ENCODE peak calls at places on chromosomes 4 and X, in eight cellular contexts. O is LNCaP clone FGC; V is endothelial cell; B is Caki2; A is stimulated activated CD4-positive, alpha-beta T cell treated with anti-CD3 and anti-CD28 coated beads, Interleukin-4, amount 100 ng/mL, for 4 hours; K is activated naive CD4-positive, alpha-beta T cell treated with Interleukin-2 at 50 U/mL for 16 hours; J is heart left ventricle; R is activated CD4-positive, alpha-beta T cell treated with anti-CD3 and anti-CD28 coated beads, Interleukin-2, amount 10 ng/mL, durations not matched to agents 7 days and 5 days. U is an unnamed sample.

GRCh38 chr4:112859456-112860184 is 189.8 kb upstream of the ANK2 start:
- DNase-seq in O (no peak), V (no peak), B (no peak), A (no peak), K (no peak), J (no peak), R (no peak), U (no peak)

GRCh38 chr4:8192748-8193738 is 6.0 kb upstream of the SH3TC1 start:
- DNase-seq in O (no peak), V (no peak), B (peak; percentile 76), A (no peak), K (no peak), J (peak; percentile 67), R (peak; percentile 45), U (peak; percentile 46)

GRCh38 chr4:176339936-176340761 is 20.4 kb downstream of the SPCS3 start:
- DNase-seq in O (no peak), V (no peak), B (peak; percentile 59), A (no peak), K (no peak), J (no peak), R (no peak), U (no peak)

GRCh38 chr4:150302553-150302952 is 224.3 kb downstream of the DCLK2 start:
- DNase-seq in O (no peak), V (no peak), B (peak; percentile 73), A (peak; percentile 5), K (peak; percentile 30), J (no peak), R (no peak), U (no peak)

GRCh38 chrX:8737883-8738282 is 5.9 kb upstream of the ANOS1 start:
- DNase-seq in O (no peak), V (no peak), B (no peak), A (no peak), K (no peak), J (no peak), R (no peak), U (no peak)

GRCh38 chr4:116839826-116840225 is 245.6 kb downstream of the TRAM1L1 start:
- DNase-seq in O (no peak), V (no peak), B (no peak), A (no peak), K (no peak), J (peak; percentile 24), R (no peak), U (no peak)

GRCh38 chrX:48083212-48083611 is 11.8 kb upstream of the ZNF630 start:
- DNase-seq in O (no peak), V (peak; percentile 41), B (peak; percentile 36), A (peak; percentile 18), K (peak; percentile 45), J (no peak), R (peak; percentile 51), U (peak; percentile 39)

GRCh38 chr4:155967098-155967497 is 13.4 kb upstream of the CTSO start:
- DNase-seq in O (no peak), V (no peak), B (no peak), A (no peak), K (no peak), J (no peak), R (no peak), U (no peak)

GRCh38 chr4:1206299-1207156 is 34.1 kb upstream of the SPON2 start:
- DNase-seq in O (no peak), V (no peak), B (no peak), A (no peak), K (no peak), J (peak; percentile 25), R (no peak), U (peak; percentile 12)

GRCh38 chrX:105460366-105460765 is 239.9 kb upstream of the TEX13A start:
- DNase-seq in O (no peak), V (no peak), B (no peak), A (no peak), K (no peak), J (no peak), R (no peak), U (no peak)

GRCh38 chrX:10929747-10930146 is 181.4 kb upstream of the HCCS start:
- DNase-seq in O (no peak), V (no peak), B (no peak), A (no peak), K (no peak), J (no peak), R (no peak), U (no peak)

GRCh38 chr4:52979821-52980590 is 117.9 kb downstream of the RASL11B start:
- DNase-seq in O (no peak), V (no peak), B (no peak), A (no peak), K (no peak), J (no peak), R (no peak), U (no peak)

GRCh38 chr4:173505924-173506779 is 23.9 kb downstream of the HAND2 start:
- DNase-seq in O (peak; percentile 17), V (peak; percentile 77), B (no peak), A (no peak), K (peak; percentile 33), J (peak; percentile 75), R (peak; percentile 58), U (peak; percentile 82)

GRCh38 chr4:169640261-169640880 is 20.0 kb downstream of the CLCN3 start:
- DNase-seq in O (no peak), V (no peak), B (no peak), A (no peak), K (no peak), J (no peak), R (no peak), U (no peak)

GRCh38 chr4:33104190-33104773 is 2384.1 kb downstream of the PCDH7 start:
- DNase-seq in O (no peak), V (no peak), B (no peak), A (no peak), K (no peak), J (no peak), R (no peak), U (no peak)

GRCh38 chrX:136523770-136524169 is 8.2 kb upstream of the VGLL1 start:
- DNase-seq in O (no peak), V (no peak), B (no peak), A (no peak), K (no peak), J (no peak), R (no peak), U (no peak)

GRCh38 chrX:69162466-69162865 is 2.8 kb downstream of the PJA1 start:
- DNase-seq in O (no peak), V (no peak), B (no peak), A (no peak), K (no peak), J (no peak), R (peak; percentile 8), U (no peak)

GRCh38 chr4:168522371-168522770 is 25.5 kb downstream of the PALLD start:
- DNase-seq in O (no peak), V (no peak), B (no peak), A (no peak), K (no peak), J (no peak), R (no peak), U (no peak)

GRCh38 chr4:4855293-4856070 is 4.0 kb upstream of the MSX1 start:
- DNase-seq in O (no peak), V (no peak), B (no peak), A (no peak), K (no peak), J (peak; percentile 11), R (no peak), U (peak; percentile 17)

GRCh38 chr4:112099701-112100289 is 45.5 kb upstream of the FAM241A start:
- DNase-seq in O (no peak), V (no peak), B (peak; percentile 49), A (no peak), K (no peak), J (no peak), R (no peak), U (no peak)

GRCh38 chr4:23736466-23736865 is 153.4 kb downstream of the PPARGC1A start:
- DNase-seq in O (no peak), V (no peak), B (peak; percentile 78), A (no peak), K (no peak), J (no peak), R (no peak), U (no peak)

GRCh38 chrX:29852767-29853166 is 362.6 kb upstream of the MAGEB2 start:
- DNase-seq in O (no peak), V (no peak), B (no peak), A (no peak), K (no peak), J (no peak), R (no peak), U (no peak)

GRCh38 chr4:174256277-174256713 is 27.2 kb downstream of the FBXO8 start:
- DNase-seq in O (no peak), V (no peak), B (no peak), A (no peak), K (no peak), J (no peak), R (no peak), U (no peak)

GRCh38 chr4:116705466-116705865 is 379.9 kb downstream of the TRAM1L1 start:
- DNase-seq in O (no peak), V (no peak), B (no peak), A (no peak), K (no peak), J (no peak), R (no peak), U (no peak)

GRCh38 chr4:181688416-181688815 is 554.8 kb upstream of the TENM3 start:
- DNase-seq in O (no peak), V (no peak), B (no peak), A (no peak), K (no peak), J (no peak), R (no peak), U (no peak)

GRCh38 chr4:155809835-155810234 is 51.0 kb downstream of the GUCY1B1 start:
- DNase-seq in O (peak; percentile 77), V (no peak), B (peak; percentile 82), A (no peak), K (no peak), J (no peak), R (peak; percentile 30), U (no peak)

GRCh38 chr4:56649445-56650258 is 31.4 kb downstream of the HOPX start:
- DNase-seq in O (no peak), V (no peak), B (no peak), A (no peak), K (no peak), J (no peak), R (no peak), U (no peak)

GRCh38 chr4:3489451-3489962 is 26.4 kb downstream of the DOK7 start:
- DNase-seq in O (no peak), V (no peak), B (no peak), A (no peak), K (no peak), J (no peak), R (no peak), U (peak; percentile 55)

GRCh38 chr4:175273995-175274753 is 356.0 kb downstream of the ADAM29 start:
- DNase-seq in O (no peak), V (no peak), B (peak; percentile 23), A (no peak), K (no peak), J (no peak), R (no peak), U (no peak)

GRCh38 chr4:126395661-126396060 is 1080.9 kb downstream of the FAT4 start:
- DNase-seq in O (no peak), V (no peak), B (no peak), A (no peak), K (no peak), J (no peak), R (no peak), U (no peak)

GRCh38 chr4:70722199-70722791 is 531 bp downstream of the RUFY3 start:
- DNase-seq in O (no peak), V (no peak), B (peak; percentile 63), A (no peak), K (peak; percentile 28), J (no peak), R (peak; percentile 38), U (peak; percentile 58)

GRCh38 chrX:97968376-97969104 is 1084.8 kb downstream of the RPA4 start:
- DNase-seq in O (no peak), V (no peak), B (no peak), A (no peak), K (no peak), J (no peak), R (no peak), U (no peak)

GRCh38 chr4:44351069-44351468 is 97.5 kb downstream of the KCTD8 start:
- DNase-seq in O (no peak), V (no peak), B (no peak), A (no peak), K (no peak), J (no peak), R (no peak), U (no peak)

GRCh38 chr4:70958681-70959080 is 34.8 kb upstream of the DCK start:
- DNase-seq in O (no peak), V (no peak), B (no peak), A (no peak), K (no peak), J (no peak), R (no peak), U (no peak)

U was measured in glutamatergic neuron.